ENCODE peak calls at places on chromosomes 2 and 18, in six cellular contexts. One of them, this sample, is unnamed.

GRCh38 chr2:221283896-221284295 is 288.2 kb downstream of the EPHA4 start:
- DNase-seq in small intestine: no peak
- DNase-seq in activated CD4-positive, alpha-beta T cell treated with anti-CD3 and anti-CD28 coated beads for 48 hours: no peak
- DNase-seq in HepG2: no peak
- DNase-seq in stimulated activated naive B cell treated with anti-CD40 and anti-IgM and Interleukin-4, amounts not matched to agents 10 μg/mL and 1 μg/mL and 100 μg/mL, for 72 hours: no peak
- DNase-seq in mesenteric fat pad: no peak
- DNase-seq in this sample: peak

GRCh38 chr2:129481306-129482219 is 497.9 kb upstream of the RAB6C start:
- DNase-seq in activated CD4-positive, alpha-beta T cell treated with anti-CD3 and anti-CD28 coated beads for 48 hours: no peak
- DNase-seq in small intestine: no peak
- DNase-seq in HepG2: no peak
- DNase-seq in mesenteric fat pad: peak
- DNase-seq in stimulated activated naive B cell treated with anti-CD40 and anti-IgM and Interleukin-4, amounts not matched to agents 10 μg/mL and 1 μg/mL and 100 μg/mL, for 72 hours: no peak
- DNase-seq in this sample: no peak

GRCh38 chr2:188142088-188142487 is 149.6 kb upstream of the GULP1 start:
- DNase-seq in small intestine: no peak
- DNase-seq in stimulated activated naive B cell treated with anti-CD40 and anti-IgM and Interleukin-4, amounts not matched to agents 10 μg/mL and 1 μg/mL and 100 μg/mL, for 72 hours: no peak
- DNase-seq in mesenteric fat pad: no peak
- DNase-seq in activated CD4-positive, alpha-beta T cell treated with anti-CD3 and anti-CD28 coated beads for 48 hours: no peak
- DNase-seq in HepG2: no peak
- DNase-seq in this sample: no peak

GRCh38 chr2:193542762-193543161 is 1348.0 kb upstream of the TMEFF2 start:
- DNase-seq in stimulated activated naive B cell treated with anti-CD40 and anti-IgM and Interleukin-4, amounts not matched to agents 10 μg/mL and 1 μg/mL and 100 μg/mL, for 72 hours: no peak
- DNase-seq in activated CD4-positive, alpha-beta T cell treated with anti-CD3 and anti-CD28 coated beads for 48 hours: no peak
- DNase-seq in mesenteric fat pad: no peak
- DNase-seq in HepG2: no peak
- DNase-seq in small intestine: no peak
- DNase-seq in this sample: no peak

GRCh38 chr2:187390891-187391290 is 57.2 kb downstream of the CALCRL start:
- DNase-seq in activated CD4-positive, alpha-beta T cell treated with anti-CD3 and anti-CD28 coated beads for 48 hours: no peak
- DNase-seq in mesenteric fat pad: no peak
- DNase-seq in small intestine: no peak
- DNase-seq in stimulated activated naive B cell treated with anti-CD40 and anti-IgM and Interleukin-4, amounts not matched to agents 10 μg/mL and 1 μg/mL and 100 μg/mL, for 72 hours: no peak
- DNase-seq in HepG2: peak
- DNase-seq in this sample: peak

GRCh38 chr2:27765621-27766286 is 5.8 kb upstream of the MRPL33 start:
- DNase-seq in mesenteric fat pad: no peak
- DNase-seq in HepG2: no peak
- DNase-seq in stimulated activated naive B cell treated with anti-CD40 and anti-IgM and Interleukin-4, amounts not matched to agents 10 μg/mL and 1 μg/mL and 100 μg/mL, for 72 hours: peak
- DNase-seq in activated CD4-positive, alpha-beta T cell treated with anti-CD3 and anti-CD28 coated beads for 48 hours: peak
- DNase-seq in small intestine: peak
- DNase-seq in this sample: peak

GRCh38 chr18:74430811-74431571 is 26.1 kb downstream of the DIPK1C start:
- DNase-seq in HepG2: no peak
- DNase-seq in activated CD4-positive, alpha-beta T cell treated with anti-CD3 and anti-CD28 coated beads for 48 hours: no peak
- DNase-seq in mesenteric fat pad: peak
- DNase-seq in small intestine: no peak
- DNase-seq in stimulated activated naive B cell treated with anti-CD40 and anti-IgM and Interleukin-4, amounts not matched to agents 10 μg/mL and 1 μg/mL and 100 μg/mL, for 72 hours: no peak
- DNase-seq in this sample: no peak

GRCh38 chr2:24496959-24497358 is 5.9 kb downstream of the NCOA1 start:
- DNase-seq in mesenteric fat pad: no peak
- DNase-seq in HepG2: no peak
- DNase-seq in stimulated activated naive B cell treated with anti-CD40 and anti-IgM and Interleukin-4, amounts not matched to agents 10 μg/mL and 1 μg/mL and 100 μg/mL, for 72 hours: no peak
- DNase-seq in small intestine: no peak
- DNase-seq in activated CD4-positive, alpha-beta T cell treated with anti-CD3 and anti-CD28 coated beads for 48 hours: no peak
- DNase-seq in this sample: no peak

GRCh38 chr2:220226076-220226475 is 598.6 kb downstream of the SLC4A3 start:
- DNase-seq in activated CD4-positive, alpha-beta T cell treated with anti-CD3 and anti-CD28 coated beads for 48 hours: no peak
- DNase-seq in small intestine: no peak
- DNase-seq in HepG2: no peak
- DNase-seq in stimulated activated naive B cell treated with anti-CD40 and anti-IgM and Interleukin-4, amounts not matched to agents 10 μg/mL and 1 μg/mL and 100 μg/mL, for 72 hours: no peak
- DNase-seq in mesenteric fat pad: no peak
- DNase-seq in this sample: peak

GRCh38 chr2:130787841-130788240 is 32.5 kb downstream of the AMER3 start:
- DNase-seq in stimulated activated naive B cell treated with anti-CD40 and anti-IgM and Interleukin-4, amounts not matched to agents 10 μg/mL and 1 μg/mL and 100 μg/mL, for 72 hours: no peak
- DNase-seq in mesenteric fat pad: no peak
- DNase-seq in activated CD4-positive, alpha-beta T cell treated with anti-CD3 and anti-CD28 coated beads for 48 hours: no peak
- DNase-seq in HepG2: no peak
- DNase-seq in small intestine: no peak
- DNase-seq in this sample: no peak